ENCODE peak calls at places on chromosome 21, in nine cellular contexts. U is spleen, Q is lower leg skin, Z is thoracic aorta, R is mesendoderm, M is brain microvascular endothelial cell, J is left lung, L is stomach, H is heart right ventricle. W is an unnamed sample.

GRCh38 chr21:36513430-36513829 is 33.5 kb upstream of the CLDN14 start:
- DNase-seq in U (no peak), Q (no peak), Z (no peak), R (no peak), M (no peak), J (no peak), L (no peak), H (no peak), W (no peak)

GRCh38 chr21:16551101-16551695 is 821.4 kb downstream of the USP25 start:
- DNase-seq in U (no peak), Q (no peak), Z (no peak), R (no peak), M (no peak), J (no peak), L (no peak), H (no peak), W (no peak)

GRCh38 chr21:15005391-15005790 is 59.4 kb downstream of the NRIP1 start:
- DNase-seq in U (peak), Q (no peak), Z (no peak), R (peak), M (no peak), J (no peak), L (no peak), H (no peak), W (no peak)

GRCh38 chr21:14617836-14618235 is 71.7 kb upstream of the SAMSN1 start:
- DNase-seq in U (no peak), Q (no peak), Z (no peak), R (no peak), M (no peak), J (no peak), L (no peak), H (no peak), W (no peak)

GRCh38 chr21:41615613-41616012 is 107.7 kb upstream of the TMPRSS2 start:
- DNase-seq in U (no peak), Q (no peak), Z (no peak), R (no peak), M (peak), J (no peak), L (no peak), H (no peak), W (peak)

GRCh38 chr21:38392722-38393121 is 105.6 kb downstream of the ERG start:
- DNase-seq in U (no peak), Q (no peak), Z (no peak), R (no peak), M (no peak), J (no peak), L (no peak), H (no peak), W (no peak)

GRCh38 chr21:25999935-26000582 is 170.5 kb downstream of the APP start:
- DNase-seq in U (peak), Q (no peak), Z (no peak), R (no peak), M (no peak), J (no peak), L (no peak), H (no peak), W (no peak)

GRCh38 chr21:42312626-42313104 is 2.5 kb downstream of the TFF3 start:
- DNase-seq in U (peak), Q (peak), Z (no peak), R (no peak), M (no peak), J (no peak), L (no peak), H (no peak), W (no peak)

GRCh38 chr21:36661511-36662309 is 37.2 kb upstream of the SIM2 start:
- DNase-seq in U (no peak), Q (no peak), Z (no peak), R (peak), M (peak), J (no peak), L (peak), H (peak), W (no peak)

GRCh38 chr21:32889596-32889995 is 118.0 kb upstream of the PAXBP1 start:
- DNase-seq in U (no peak), Q (no peak), Z (no peak), R (no peak), M (no peak), J (no peak), L (no peak), H (no peak), W (peak)

GRCh38 chr21:37496972-37497371 is 130.4 kb downstream of the DYRK1A start:
- DNase-seq in U (no peak), Q (no peak), Z (no peak), R (no peak), M (no peak), J (no peak), L (no peak), H (no peak), W (no peak)

GRCh38 chr21:27633631-27634030 is 666.7 kb upstream of the ADAMTS5 start:
- DNase-seq in U (no peak), Q (no peak), Z (no peak), R (no peak), M (no peak), J (no peak), L (no peak), H (peak), W (no peak)

GRCh38 chr21:31671931-31672330 is 12.4 kb downstream of the SOD1 start:
- DNase-seq in U (no peak), Q (no peak), Z (no peak), R (no peak), M (no peak), J (no peak), L (no peak), H (no peak), W (no peak)

GRCh38 chr21:29298348-29299045 is at the start of gene BACH1:
- DNase-seq in U (peak), Q (peak), Z (peak), R (peak), M (peak), J (peak), L (peak), H (peak), W (peak)

GRCh38 chr21:33109574-33110339 is 39.8 kb downstream of the OLIG1 start:
- DNase-seq in U (peak), Q (peak), Z (no peak), R (peak), M (no peak), J (no peak), L (no peak), H (no peak), W (no peak)

GRCh38 chr21:29477941-29478340 is 179.2 kb downstream of the BACH1 start:
- DNase-seq in U (no peak), Q (no peak), Z (no peak), R (no peak), M (peak), J (no peak), L (no peak), H (no peak), W (no peak)

DNA sequence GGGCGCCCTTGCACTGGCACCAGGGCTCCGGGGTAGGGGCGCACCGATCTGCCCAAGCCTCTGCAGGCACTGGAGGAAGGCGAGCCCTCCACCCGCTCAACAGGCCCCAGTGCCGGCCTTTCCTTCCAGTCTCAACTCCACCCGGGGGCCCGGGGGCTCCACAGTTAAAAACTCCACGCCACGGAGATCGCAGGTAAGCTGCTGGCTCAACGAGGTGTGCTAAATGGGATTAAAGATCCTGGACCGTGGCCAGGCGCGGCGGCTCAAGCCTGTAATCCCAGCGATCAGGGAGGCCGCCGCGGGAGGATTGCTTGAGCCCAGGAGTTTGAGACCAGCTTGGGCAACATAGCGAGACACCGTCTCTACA is 536 bp downstream of the HSF2BP start:
- DNase-seq in U (no peak), Q (peak), Z (no peak), R (no peak), M (no peak), J (no peak), L (no peak), H (peak), W (no peak)
- H3K4me3 ChIP-seq in U (peak), Q (no peak), Z (peak), R (no peak), M (no peak), J (peak), L (peak), H (peak), W (peak)

GRCh38 chr21:45295576-45296365 is 8.1 kb upstream of the POFUT2 start:
- DNase-seq in U (no peak), Q (peak), Z (no peak), R (no peak), M (peak), J (no peak), L (peak), H (peak), W (peak)
- H3K4me3 ChIP-seq in U (no peak), Q (no peak), Z (no peak), R (no peak), M (no peak), J (no peak), L (no peak), H (no peak), W (no peak)

GRCh38 chr21:23016617-23017016 is 2018.4 kb downstream of the NCAM2 start:
- DNase-seq in U (no peak), Q (no peak), Z (no peak), R (peak), M (no peak), J (no peak), L (no peak), H (no peak), W (no peak)

GRCh38 chr21:23017989-23018388 is 2019.8 kb downstream of the NCAM2 start:
- DNase-seq in U (no peak), Q (no peak), Z (no peak), R (no peak), M (no peak), J (no peak), L (no peak), H (no peak), W (no peak)

GRCh38 chr21:23020969-23021368 is 2022.8 kb downstream of the NCAM2 start:
- DNase-seq in U (no peak), Q (no peak), Z (no peak), R (no peak), M (no peak), J (no peak), L (no peak), H (no peak), W (no peak)

GRCh38 chr21:23026878-23027277 is 2028.7 kb downstream of the NCAM2 start:
- DNase-seq in U (no peak), Q (no peak), Z (no peak), R (no peak), M (no peak), J (no peak), L (no peak), H (no peak), W (no peak)

DNA sequence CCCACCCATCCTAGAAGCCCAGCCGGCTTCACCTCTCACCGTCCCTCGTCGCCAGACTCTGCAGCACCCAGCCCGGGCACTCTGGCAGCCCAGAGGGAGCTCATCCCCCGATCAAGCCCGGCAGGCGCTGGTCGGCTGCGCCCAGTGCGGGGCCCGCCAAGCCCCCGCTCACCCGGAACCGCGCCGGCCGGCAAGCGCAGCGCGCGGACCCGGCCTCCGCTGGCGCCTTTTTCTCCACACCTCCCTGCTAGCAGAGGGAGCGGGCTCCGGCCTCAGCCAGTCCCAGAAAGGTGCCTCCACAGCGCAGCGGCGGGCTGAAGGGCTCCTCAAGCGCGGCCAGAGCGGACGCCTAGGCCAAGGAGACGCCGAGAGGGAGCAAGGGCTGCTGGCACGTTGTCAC is 2023.3 kb downstream of the NCAM2 start:
- DNase-seq in U (no peak), Q (no peak), Z (no peak), R (no peak), M (no peak), J (no peak), L (no peak), H (no peak), W (no peak)
- H3K4me3 ChIP-seq in U (no peak), Q (no peak), Z (no peak), R (no peak), M (no peak), J (no peak), L (no peak), H (no peak), W (no peak)

DNA sequence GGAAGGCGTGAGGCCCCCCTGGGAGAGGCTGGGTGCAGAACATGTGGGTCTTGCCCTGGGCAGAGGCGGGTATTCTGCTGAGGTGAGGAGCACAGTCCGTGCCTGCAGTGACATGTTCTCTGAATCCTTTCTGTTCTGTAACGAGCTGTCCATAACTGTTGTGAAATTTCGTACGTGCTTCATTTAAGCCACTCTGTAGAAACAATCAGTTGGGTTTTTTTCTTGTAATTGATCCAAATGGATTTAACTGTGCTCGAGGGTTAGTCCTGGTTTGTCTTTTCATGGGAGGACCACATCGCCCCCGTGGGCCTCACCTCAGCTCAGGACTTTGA is 45.4 kb upstream of the DIP2A start:
- DNase-seq in U (no peak), Q (no peak), Z (no peak), R (no peak), M (no peak), J (no peak), L (no peak), H (no peak), W (no peak)
- H3K4me3 ChIP-seq in U (no peak), Q (no peak), Z (no peak), R (no peak), M (no peak), J (no peak), L (no peak), H (no peak), W (no peak)

GRCh38 chr21:34669149-34669879 is 520 bp downstream of the CLIC6 start:
- DNase-seq in U (no peak), Q (no peak), Z (no peak), R (peak), M (no peak), J (peak), L (peak), H (no peak), W (no peak)
- H3K4me3 ChIP-seq in U (peak), Q (peak), Z (peak), R (no peak), M (peak), J (peak), L (peak), H (peak), W (no peak)

W was measured in AG04449.